ENCODE peak calls at places on chromosome 6, in ten cellular contexts. R, F, A, T, E, X, M, Q, G and N are unnamed samples.

GRCh38 chr6:135030532-135031178 is 24.0 kb downstream of the HBS1L start:
- DNase-seq in R (no peak), F (no peak), A (no peak), T (no peak), E (no peak), X (no peak), M (no peak), Q (no peak), G (no peak), N (no peak)

GRCh38 chr6:141829996-141830395 is 302.7 kb upstream of the GJE1 start:
- DNase-seq in R (no peak), F (no peak), A (no peak), T (no peak), E (peak), X (no peak), M (no peak), Q (no peak), G (no peak), N (no peak)

GRCh38 chr6:169044376-169045230 is 209.0 kb downstream of the THBS2 start:
- DNase-seq in R (no peak), F (no peak), A (no peak), T (no peak), E (no peak), X (no peak), M (no peak), Q (no peak), G (no peak), N (no peak)

GRCh38 chr6:129111853-129112252 is 228.9 kb downstream of the LAMA2 start:
- DNase-seq in R (no peak), F (no peak), A (no peak), T (no peak), E (no peak), X (no peak), M (no peak), Q (no peak), G (no peak), N (no peak)

GRCh38 chr6:16681260-16681873 is 79.9 kb downstream of the ATXN1 start:
- DNase-seq in R (no peak), F (no peak), A (no peak), T (peak), E (no peak), X (no peak), M (no peak), Q (no peak), G (peak), N (no peak)

GRCh38 chr6:161748535-161749386 is 474.9 kb upstream of the AGPAT4 start:
- DNase-seq in R (no peak), F (no peak), A (no peak), T (no peak), E (no peak), X (peak), M (peak), Q (no peak), G (peak), N (no peak)

GRCh38 chr6:68634503-68635411 is at the start of gene ADGRB3:
- DNase-seq in R (peak), F (peak), A (peak), T (no peak), E (peak), X (peak), M (peak), Q (peak), G (peak), N (peak)

GRCh38 chr6:121354764-121355163 is 20.5 kb upstream of the TBC1D32 start:
- DNase-seq in R (no peak), F (no peak), A (no peak), T (no peak), E (no peak), X (no peak), M (no peak), Q (no peak), G (no peak), N (no peak)